ENCODE peak calls at places on chromosomes 3 and 15, in six cellular contexts. One of them, this sample, is unnamed. For H3K79me2, the result is how much of the 10 kb centered on the place peaks cover.

GRCh38 chr15:70440416-70441138 is 322.8 kb downstream of the UACA start:
- DNase-seq in endothelial cell of umbilical vein: no peak
- DNase-seq in GM23248: no peak
- DNase-seq in fibroblast of lung: no peak
- DNase-seq in hepatocyte: no peak
- DNase-seq in GM23338: no peak
- DNase-seq in this sample: no peak

GRCh38 chr3:45987368-45988099 is 8.1 kb downstream of the FYCO1 start:
- DNase-seq in endothelial cell of umbilical vein: peak
- DNase-seq in GM23338: no peak
- DNase-seq in hepatocyte: no peak
- DNase-seq in fibroblast of lung: peak
- DNase-seq in GM23248: peak
- DNase-seq in this sample: no peak

GRCh38 chr3:107404727-107405519 is 27.7 kb downstream of the CCDC54 start:
- DNase-seq in hepatocyte: no peak
- DNase-seq in endothelial cell of umbilical vein: no peak
- DNase-seq in GM23338: no peak
- DNase-seq in GM23248: peak
- DNase-seq in fibroblast of lung: peak
- DNase-seq in this sample: peak

GRCh38 chr3:196138464-196138863 is 56.6 kb upstream of the TFRC start:
- DNase-seq in GM23338: no peak
- DNase-seq in GM23248: no peak
- DNase-seq in hepatocyte: no peak
- DNase-seq in endothelial cell of umbilical vein: no peak
- DNase-seq in fibroblast of lung: no peak
- DNase-seq in this sample: no peak

GRCh38 chr3:197186887-197187588 is 111.4 kb downstream of the DLG1 start:
- DNase-seq in fibroblast of lung: peak
- DNase-seq in GM23338: peak
- DNase-seq in hepatocyte: peak
- DNase-seq in GM23248: peak
- DNase-seq in endothelial cell of umbilical vein: peak
- DNase-seq in this sample: peak

GRCh38 chr3:69914395-69914794 is 85.1 kb upstream of the SAMMSON start:
- DNase-seq in fibroblast of lung: peak
- DNase-seq in GM23248: no peak
- DNase-seq in endothelial cell of umbilical vein: no peak
- DNase-seq in hepatocyte: no peak
- DNase-seq in GM23338: no peak
- DNase-seq in this sample: peak

GRCh38 chr15:51647128-51647562 is 24.6 kb upstream of the DMXL2 start:
- DNase-seq in fibroblast of lung: peak
- DNase-seq in endothelial cell of umbilical vein: peak
- DNase-seq in GM23338: no peak
- DNase-seq in hepatocyte: no peak
- DNase-seq in GM23248: peak
- DNase-seq in this sample: peak

GRCh38 chr15:45186771-45187577 is 792 bp downstream of the SHF start:
- DNase-seq in GM23338: peak
- DNase-seq in hepatocyte: no peak
- DNase-seq in fibroblast of lung: no peak
- DNase-seq in GM23248: no peak
- DNase-seq in endothelial cell of umbilical vein: no peak
- DNase-seq in this sample: no peak

GRCh38 chr15:82995076-82995475 is 9.1 kb downstream of the RAMAC start:
- DNase-seq in endothelial cell of umbilical vein: no peak
- DNase-seq in GM23338: no peak
- DNase-seq in hepatocyte: no peak
- DNase-seq in fibroblast of lung: no peak
- DNase-seq in GM23248: no peak
- DNase-seq in this sample: no peak

GRCh38 chr3:13716540-13717221 is 163.2 kb downstream of the WNT7A start:
- DNase-seq in GM23338: no peak
- DNase-seq in GM23248: no peak
- DNase-seq in endothelial cell of umbilical vein: no peak
- DNase-seq in hepatocyte: no peak
- DNase-seq in fibroblast of lung: no peak
- DNase-seq in this sample: no peak

GRCh38 chr3:115789480-115789879 is 166.2 kb downstream of the GAP43 start:
- DNase-seq in endothelial cell of umbilical vein: no peak
- DNase-seq in GM23248: no peak
- DNase-seq in hepatocyte: no peak
- DNase-seq in GM23338: no peak
- DNase-seq in fibroblast of lung: peak
- DNase-seq in this sample: no peak

GRCh38 chr3:9803494-9803893 is 6.6 kb upstream of the TTLL3 start:
- DNase-seq in endothelial cell of umbilical vein: no peak
- DNase-seq in fibroblast of lung: no peak
- DNase-seq in hepatocyte: no peak
- DNase-seq in GM23248: no peak
- DNase-seq in GM23338: no peak
- DNase-seq in this sample: no peak
- H3K79me2 ChIP-seq in endothelial cell of umbilical vein: under half
- H3K79me2 ChIP-seq in fibroblast of lung: under half
- H3K79me2 ChIP-seq in hepatocyte: under half
- H3K79me2 ChIP-seq in GM23248: under half
- H3K79me2 ChIP-seq in GM23338: under half
- H3K79me2 ChIP-seq in this sample: under half

GRCh38 chr15:36265422-36265821 is 314.0 kb upstream of the CDIN1 start:
- DNase-seq in hepatocyte: no peak
- DNase-seq in fibroblast of lung: no peak
- DNase-seq in GM23248: peak
- DNase-seq in endothelial cell of umbilical vein: no peak
- DNase-seq in GM23338: no peak
- DNase-seq in this sample: peak

DNA sequence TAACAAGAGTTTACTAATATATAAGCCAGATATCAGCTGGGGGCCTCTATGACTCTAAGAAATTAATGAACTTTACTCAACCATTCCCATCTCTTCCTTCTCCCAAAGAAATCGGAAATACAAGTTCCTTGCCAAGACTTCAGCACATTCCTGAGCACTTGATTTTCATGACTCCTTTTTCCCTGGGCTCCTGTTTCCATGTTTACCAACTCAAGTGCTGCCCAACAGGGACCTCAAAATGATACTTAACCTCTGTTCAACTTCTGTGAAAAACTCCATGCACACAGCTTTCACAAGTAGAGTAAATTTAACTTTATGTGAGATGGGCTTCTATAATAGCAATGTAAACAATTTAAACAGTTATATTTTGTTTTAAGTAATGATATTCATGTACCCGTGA is 315.8 kb upstream of the CDIN1 start:
- DNase-seq in hepatocyte: no peak
- DNase-seq in endothelial cell of umbilical vein: peak
- DNase-seq in fibroblast of lung: peak
- DNase-seq in GM23248: no peak
- DNase-seq in GM23338: no peak
- DNase-seq in this sample: no peak
- H3K79me2 ChIP-seq in hepatocyte: under half
- H3K79me2 ChIP-seq in endothelial cell of umbilical vein: under half
- H3K79me2 ChIP-seq in fibroblast of lung: under half
- H3K79me2 ChIP-seq in GM23248: under half
- H3K79me2 ChIP-seq in GM23338: under half
- H3K79me2 ChIP-seq in this sample: under half

GRCh38 chr3:129105862-129106261 is 15.7 kb downstream of the RAB43 start:
- DNase-seq in fibroblast of lung: no peak
- DNase-seq in endothelial cell of umbilical vein: no peak
- DNase-seq in GM23338: no peak
- DNase-seq in GM23248: no peak
- DNase-seq in hepatocyte: no peak
- DNase-seq in this sample: no peak
- H3K79me2 ChIP-seq in fibroblast of lung: under half
- H3K79me2 ChIP-seq in endothelial cell of umbilical vein: under half
- H3K79me2 ChIP-seq in GM23338: half or more
- H3K79me2 ChIP-seq in GM23248: under half
- H3K79me2 ChIP-seq in hepatocyte: half or more
- H3K79me2 ChIP-seq in this sample: half or more

GRCh38 chr3:114716916-114717315 is 423.1 kb downstream of the TIGIT start:
- DNase-seq in hepatocyte: no peak
- DNase-seq in GM23338: no peak
- DNase-seq in fibroblast of lung: no peak
- DNase-seq in endothelial cell of umbilical vein: no peak
- DNase-seq in GM23248: no peak
- DNase-seq in this sample: no peak
- H3K79me2 ChIP-seq in hepatocyte: under half
- H3K79me2 ChIP-seq in GM23338: under half
- H3K79me2 ChIP-seq in fibroblast of lung: under half
- H3K79me2 ChIP-seq in endothelial cell of umbilical vein: under half
- H3K79me2 ChIP-seq in GM23248: under half
- H3K79me2 ChIP-seq in this sample: under half

DNA sequence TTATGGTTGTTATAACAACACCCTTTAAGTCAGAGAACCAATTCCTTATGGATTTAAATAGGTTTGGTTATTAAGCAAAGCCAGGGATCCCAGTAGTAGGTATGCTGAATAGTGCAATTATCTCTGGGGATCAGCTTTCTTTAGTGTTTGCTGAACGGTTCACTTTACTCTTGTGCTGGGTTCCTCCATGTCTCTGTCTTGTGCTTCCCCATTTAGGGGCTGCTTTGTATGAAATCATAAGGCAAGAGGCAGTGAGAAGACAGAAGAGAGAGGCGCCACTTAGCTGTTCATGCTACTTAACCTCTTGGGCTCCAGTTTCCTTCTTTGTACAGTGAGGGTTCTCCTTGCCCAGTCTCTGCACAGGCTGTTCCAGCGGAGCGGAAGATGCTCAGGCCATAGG is 3.5 kb downstream of the ST6GAL1 start:
- DNase-seq in fibroblast of lung: no peak
- DNase-seq in GM23248: no peak
- DNase-seq in endothelial cell of umbilical vein: no peak
- DNase-seq in hepatocyte: no peak
- DNase-seq in GM23338: no peak
- DNase-seq in this sample: no peak
- H3K79me2 ChIP-seq in fibroblast of lung: under half
- H3K79me2 ChIP-seq in GM23248: under half
- H3K79me2 ChIP-seq in endothelial cell of umbilical vein: half or more
- H3K79me2 ChIP-seq in hepatocyte: under half
- H3K79me2 ChIP-seq in GM23338: half or more
- H3K79me2 ChIP-seq in this sample: under half

GRCh38 chr3:172159962-172160538 is 120.7 kb downstream of the FNDC3B start:
- DNase-seq in GM23338: peak
- DNase-seq in endothelial cell of umbilical vein: no peak
- DNase-seq in GM23248: peak
- DNase-seq in hepatocyte: no peak
- DNase-seq in fibroblast of lung: peak
- DNase-seq in this sample: no peak
- H3K79me2 ChIP-seq in GM23338: half or more
- H3K79me2 ChIP-seq in endothelial cell of umbilical vein: half or more
- H3K79me2 ChIP-seq in GM23248: half or more
- H3K79me2 ChIP-seq in hepatocyte: half or more
- H3K79me2 ChIP-seq in fibroblast of lung: half or more
- H3K79me2 ChIP-seq in this sample: half or more

DNA sequence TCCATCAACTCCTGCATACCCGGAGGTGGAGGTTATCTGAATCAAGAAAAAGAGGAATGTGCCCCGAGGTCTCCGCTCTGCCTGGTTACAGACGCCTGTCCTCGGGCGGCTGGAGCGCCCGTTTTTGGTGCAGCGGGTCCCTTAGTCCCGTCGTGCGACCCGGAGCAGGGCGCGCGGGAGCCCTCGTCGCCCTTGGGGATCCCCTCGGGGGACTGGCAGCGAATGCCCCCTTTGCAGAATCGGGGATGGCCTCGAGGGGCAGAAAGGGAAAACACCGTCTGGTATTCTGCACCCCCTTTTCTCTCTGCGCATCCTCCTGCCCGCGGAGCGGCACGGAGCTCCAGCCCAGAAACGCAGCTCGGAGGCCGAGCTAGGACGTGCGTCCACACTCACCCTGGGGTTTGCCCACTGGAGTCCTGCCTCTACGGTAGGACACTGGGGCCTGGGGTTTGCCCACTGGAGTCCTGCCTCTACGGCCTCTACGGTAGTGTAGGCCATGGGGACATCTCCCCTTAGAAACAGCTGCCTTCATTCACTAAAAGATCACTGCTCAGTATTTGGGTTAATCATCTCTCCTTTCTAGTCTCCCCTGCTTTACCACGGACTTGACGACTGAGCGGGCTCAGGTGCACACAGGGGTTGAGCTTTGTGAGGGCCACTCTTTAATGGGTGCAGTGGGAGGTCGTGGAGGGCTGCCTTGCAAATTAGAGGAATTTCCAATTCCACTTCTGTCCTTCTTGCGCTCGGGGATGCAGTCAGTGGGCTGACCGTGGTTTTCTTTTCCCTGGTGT is 2.4 kb downstream of the PTPRG start:
- DNase-seq in hepatocyte: peak
- DNase-seq in endothelial cell of umbilical vein: peak
- DNase-seq in GM23248: peak
- DNase-seq in fibroblast of lung: no peak
- DNase-seq in GM23338: peak
- DNase-seq in this sample: no peak
- H3K79me2 ChIP-seq in hepatocyte: half or more
- H3K79me2 ChIP-seq in endothelial cell of umbilical vein: under half
- H3K79me2 ChIP-seq in GM23248: half or more
- H3K79me2 ChIP-seq in fibroblast of lung: half or more
- H3K79me2 ChIP-seq in GM23338: half or more
- H3K79me2 ChIP-seq in this sample: half or more

GRCh38 chr3:172190980-172191379 is 151.6 kb downstream of the FNDC3B start:
- DNase-seq in endothelial cell of umbilical vein: no peak
- DNase-seq in GM23338: no peak
- DNase-seq in hepatocyte: no peak
- DNase-seq in GM23248: no peak
- DNase-seq in fibroblast of lung: no peak
- DNase-seq in this sample: no peak

GRCh38 chr3:172188511-172188910 is 149.1 kb downstream of the FNDC3B start:
- DNase-seq in hepatocyte: no peak
- DNase-seq in endothelial cell of umbilical vein: no peak
- DNase-seq in fibroblast of lung: no peak
- DNase-seq in GM23338: no peak
- DNase-seq in GM23248: no peak
- DNase-seq in this sample: no peak

GRCh38 chr3:172191629-172192028 is 152.3 kb downstream of the FNDC3B start:
- DNase-seq in GM23338: no peak
- DNase-seq in GM23248: no peak
- DNase-seq in endothelial cell of umbilical vein: no peak
- DNase-seq in hepatocyte: no peak
- DNase-seq in fibroblast of lung: no peak
- DNase-seq in this sample: no peak

GRCh38 chr3:172189213-172189612 is 149.8 kb downstream of the FNDC3B start:
- DNase-seq in GM23248: no peak
- DNase-seq in GM23338: no peak
- DNase-seq in endothelial cell of umbilical vein: no peak
- DNase-seq in hepatocyte: no peak
- DNase-seq in fibroblast of lung: no peak
- DNase-seq in this sample: no peak

DNA sequence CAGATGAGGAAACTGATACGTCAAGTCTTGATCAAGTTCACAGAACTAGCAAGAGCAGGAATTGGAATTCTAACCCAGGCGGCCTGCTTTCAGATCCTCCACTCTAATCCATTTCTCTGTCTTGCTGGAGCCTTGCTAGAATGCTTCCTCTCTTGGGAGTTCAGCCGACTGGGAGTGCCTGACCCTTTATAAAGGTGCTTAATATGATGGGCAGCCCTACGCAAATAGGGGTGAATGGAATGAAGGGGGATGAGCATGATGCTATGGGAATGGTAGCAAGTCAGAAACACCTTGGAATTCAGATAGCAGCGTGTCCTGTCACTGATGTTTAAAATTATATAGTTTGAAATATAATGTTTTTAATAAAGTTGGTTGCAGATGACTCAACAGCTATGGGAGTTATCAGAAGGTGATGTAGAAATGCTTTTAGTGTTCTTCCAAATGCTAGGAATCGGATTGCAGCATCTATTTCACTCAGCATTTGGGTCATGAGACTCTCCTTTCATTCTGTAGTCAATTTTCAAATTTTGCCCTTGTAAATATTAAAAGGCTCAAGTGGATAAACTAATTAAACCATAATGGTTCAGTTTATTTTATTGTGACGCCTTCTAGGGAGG is 150.7 kb downstream of the FNDC3B start:
- DNase-seq in GM23248: peak
- DNase-seq in hepatocyte: no peak
- DNase-seq in GM23338: no peak
- DNase-seq in endothelial cell of umbilical vein: no peak
- DNase-seq in fibroblast of lung: no peak
- DNase-seq in this sample: no peak
- H3K79me2 ChIP-seq in GM23248: half or more
- H3K79me2 ChIP-seq in hepatocyte: half or more
- H3K79me2 ChIP-seq in GM23338: half or more
- H3K79me2 ChIP-seq in endothelial cell of umbilical vein: half or more
- H3K79me2 ChIP-seq in fibroblast of lung: under half
- H3K79me2 ChIP-seq in this sample: half or more

This sample was measured in mammary epithelial cell.